ENCODE peak calls at places on chromosomes 2 and 18, in seven cellular contexts. J is sigmoid colon, K is breast epithelium, M is endothelial cell of umbilical vein, E is PC-3, C is small intestine, L is GM23248. Q is an unnamed sample.

GRCh38 chr18:39527465-39527864 is 1961.9 kb upstream of the CELF4 start:
- DNase-seq in E (no peak), J (no peak), C (no peak), M (no peak), K (no peak), L (no peak), Q (no peak)

GRCh38 chr2:100782376-100782878 is 37.5 kb upstream of the NPAS2 start:
- DNase-seq in M (no peak), L (no peak), C (no peak), E (no peak), J (no peak), K (no peak), Q (no peak)

GRCh38 chr2:70558195-70558808 is 4.7 kb upstream of the TGFA start:
- DNase-seq in E (no peak), M (no peak), C (peak; percentile 14), L (no peak), K (no peak), J (no peak), Q (no peak)

GRCh38 chr18:45686892-45687611 is 36.9 kb upstream of the SLC14A1 start:
- DNase-seq in C (peak; percentile 55), J (no peak), L (no peak), E (no peak), M (no peak), K (no peak), Q (no peak)

GRCh38 chr2:20617081-20617575 is 33.8 kb downstream of the HS1BP3 start:
- DNase-seq in E (no peak), M (peak; percentile 86), J (peak; percentile 96), C (no peak), K (peak; percentile 61), L (no peak), Q (no peak)

GRCh38 chr2:229154381-229154780 is 116.7 kb downstream of the PID1 start:
- DNase-seq in L (peak; percentile 22), J (no peak), E (no peak), M (no peak), C (peak; percentile 57), K (no peak), Q (peak; percentile 98)

GRCh38 chr2:241514545-241514944 is 6.2 kb upstream of the STK25 start:
- DNase-seq in C (no peak), K (no peak), J (no peak), E (no peak), L (peak; percentile 50), M (no peak), Q (no peak)

GRCh38 chr2:240347949-240348500 is 87.4 kb upstream of the GPC1 start:
- DNase-seq in K (no peak), L (no peak), E (no peak), J (peak; percentile 37), M (no peak), C (no peak), Q (no peak)

GRCh38 chr2:105320651-105321215 is 8.8 kb downstream of the TGFBRAP1 start:
- DNase-seq in E (peak; percentile 54), M (no peak), K (no peak), J (no peak), C (no peak), L (no peak), Q (no peak)

GRCh38 chr2:241701155-241701404 is 759 bp upstream of the ING5 start:
- DNase-seq in C (no peak), E (no peak), L (peak; percentile 93), K (no peak), M (no peak), J (no peak), Q (peak; percentile 39)

GRCh38 chr2:179524940-179525339 is 260.3 kb upstream of the SESTD1 start:
- DNase-seq in J (no peak), K (no peak), C (no peak), L (no peak), E (no peak), M (no peak), Q (peak; percentile 2)

GRCh38 chr2:54422072-54422581 is 34.0 kb upstream of the SPTBN1 start:
- DNase-seq in E (no peak), M (no peak), J (no peak), L (no peak), K (no peak), C (peak; percentile 17), Q (no peak)

GRCh38 chr2:40242315-40242714 is 209.6 kb downstream of the SLC8A1 start:
- DNase-seq in L (no peak), J (no peak), M (no peak), E (no peak), C (no peak), K (no peak), Q (no peak)

GRCh38 chr2:210541280-210541902 is 15.0 kb upstream of the CPS1 start:
- DNase-seq in C (peak; percentile 71), L (no peak), J (no peak), E (no peak), K (no peak), M (no peak), Q (no peak)

GRCh38 chr2:190837991-190838390 is 42.6 kb upstream of the GLS start:
- DNase-seq in J (no peak), M (no peak), E (no peak), C (no peak), K (no peak), L (peak; percentile 56), Q (peak; percentile 61)

GRCh38 chr2:133642831-133643230 is 74.6 kb upstream of the NCKAP5 start:
- DNase-seq in C (no peak), J (no peak), L (peak; percentile 49), M (no peak), E (no peak), K (no peak), Q (peak; percentile 65)

GRCh38 chr2:118668431-118669424 is 178.7 kb downstream of the EN1 start:
- DNase-seq in J (no peak), L (peak; percentile 98), C (no peak), M (no peak), K (no peak), E (peak; percentile 91), Q (peak; percentile 99)

GRCh38 chr2:159895258-159896209 is 97.5 kb upstream of the CD302 start:
- DNase-seq in M (no peak), K (no peak), J (no peak), L (peak; percentile 21), C (no peak), E (no peak), Q (peak; percentile 38)

GRCh38 chr2:137467246-137467862 is 496.9 kb upstream of the HNMT start:
- DNase-seq in K (no peak), M (peak; percentile 3), C (peak; percentile 23), E (peak; percentile 71), L (peak; percentile 47), J (no peak), Q (peak; percentile 1)

GRCh38 chr2:35822716-35823115 is 532.9 kb upstream of the CRIM1 start:
- DNase-seq in M (no peak), L (no peak), C (no peak), J (no peak), E (no peak), K (no peak), Q (no peak)

GRCh38 chr2:101844055-101844635 is 146.6 kb downstream of the MAP4K4 start:
- DNase-seq in M (peak; percentile 81), E (peak; percentile 54), J (no peak), K (no peak), C (no peak), L (peak; percentile 87), Q (peak; percentile 83)

GRCh38 chr2:197209742-197210408 is 100.7 kb downstream of the ANKRD44 start:
- DNase-seq in E (no peak), K (no peak), C (peak; percentile 8), M (no peak), J (no peak), L (no peak), Q (peak; percentile 83)

GRCh38 chr2:162161634-162162033 is 9.6 kb upstream of the GCG start:
- DNase-seq in M (no peak), K (no peak), C (peak; percentile 58), L (no peak), E (peak; percentile 71), J (no peak), Q (no peak)

GRCh38 chr18:9348766-9349165 is 14.2 kb downstream of the TWSG1 start:
- DNase-seq in K (no peak), E (peak; percentile 50), J (no peak), L (peak; percentile 36), M (peak; percentile 46), C (no peak), Q (peak; percentile 23)

GRCh38 chr2:169010633-169011460 is 20.3 kb downstream of the ABCB11 start:
- DNase-seq in C (no peak), E (peak; percentile 87), J (no peak), K (no peak), M (no peak), L (no peak), Q (peak; percentile 73)

GRCh38 chr2:6417050-6417449 is 448.7 kb downstream of the CMPK2 start:
- DNase-seq in C (no peak), J (no peak), L (no peak), K (no peak), M (no peak), E (no peak), Q (no peak)

GRCh38 chr2:24245986-24246779 is 71.3 kb downstream of the FAM228A start:
- DNase-seq in M (no peak), J (no peak), K (no peak), L (peak; percentile 68), E (no peak), C (no peak), Q (peak; percentile 6)

GRCh38 chr2:76455910-76456309 is 745.2 kb upstream of the GCFC2 start:
- DNase-seq in E (no peak), J (no peak), C (no peak), L (no peak), K (no peak), M (no peak), Q (no peak)

GRCh38 chr18:28729321-28729720 is 552.4 kb upstream of the CDH2 start:
- DNase-seq in K (no peak), C (no peak), E (peak; percentile 56), J (no peak), L (peak; percentile 72), M (peak; percentile 5), Q (peak; percentile 68)

GRCh38 chr2:60794271-60794863 is 38.3 kb downstream of the PAPOLG start:
- DNase-seq in J (no peak), C (peak; percentile 15), K (no peak), E (peak; percentile 45), M (peak; percentile 46), L (peak; percentile 43), Q (no peak)
- H3K36me3 ChIP-seq in J (peaks cover 58% of the 10 kb centered on the region), C (peaks cover 5% of the 10 kb centered on the region), K (peaks cover 14% of the 10 kb centered on the region), E (peaks cover 48% of the 10 kb centered on the region), M (peaks cover 7% of the 10 kb centered on the region), L (peaks cover 50% of the 10 kb centered on the region), Q (peaks cover 33% of the 10 kb centered on the region)

GRCh38 chr2:218407717-218408116 is 8.0 kb downstream of the CTDSP1 start:
- DNase-seq in J (peak; percentile 70), M (no peak), C (no peak), K (no peak), L (no peak), E (no peak), Q (no peak)
- H3K27ac ChIP-seq in J (peak overlapping the region; percentile 91), M (no peak overlapping the region), C (no peak overlapping the region), K (no peak overlapping the region), L (no peak overlapping the region), E (no peak overlapping the region), Q (no peak overlapping the region)

GRCh38 chr2:238159676-238160205 is 971 bp downstream of the ERFE start:
- DNase-seq in M (no peak), J (no peak), L (no peak), E (no peak), K (no peak), C (no peak), Q (no peak)
- H3K4me3 ChIP-seq in M (no peak overlapping the region), J (no peak overlapping the region), L (no peak overlapping the region), E (peak overlapping the region; percentile 63), K (peak overlapping the region; percentile 57), C (no peak overlapping the region), Q (peak overlapping the region; percentile 51)

DNA sequence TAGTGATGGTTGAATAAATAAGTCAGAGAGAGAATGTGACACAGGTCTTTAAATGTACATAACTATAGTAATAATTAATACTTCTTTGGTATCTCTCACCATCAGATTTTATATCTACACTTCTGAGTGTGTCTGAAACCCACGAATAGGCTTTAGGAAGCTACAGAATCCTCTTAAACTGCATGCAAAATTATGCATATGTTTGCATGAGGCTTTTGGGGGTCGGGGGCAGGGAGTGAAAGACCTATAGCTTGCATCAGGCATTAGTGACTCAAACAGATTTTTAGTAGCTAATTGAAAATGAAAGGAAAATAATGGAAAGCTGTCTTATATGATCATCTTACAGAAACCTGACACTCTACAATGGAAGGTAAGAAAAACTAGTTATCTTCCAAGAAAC is 14.9 kb downstream of the LRPPRC start:
- DNase-seq in J (no peak), K (no peak), C (no peak), L (no peak), M (no peak), E (no peak), Q (no peak)
- H3K36me3 ChIP-seq in J (peaks cover 23% of the 10 kb centered on the region), K (peaks cover 12% of the 10 kb centered on the region), C (no peaks in the 10 kb centered on the region), L (peaks cover 48% of the 10 kb centered on the region), M (no peaks in the 10 kb centered on the region), E (peaks cover 64% of the 10 kb centered on the region), Q (peaks cover 23% of the 10 kb centered on the region)

Q was measured in astrocyte.